ENCODE peak calls at places on chromosomes 4 and X, in nine cellular contexts. J is stomach, Z is testis, D is heart left ventricle, U is A549, P is adrenal gland, T is HepG2, L is body of pancreas, C is uterus. W is an unnamed sample. For H3K4me1, the result is how much of the 10 kb centered on the place peaks cover.

GRCh38 chr4:81039351-81040174 is 9.1 kb downstream of the BMP3 start:
- DNase-seq in J (no peak), Z (no peak), D (no peak), U (no peak), P (no peak), T (no peak), L (no peak), C (no peak), W (no peak)

GRCh38 chrX:637660-638481 is 7.3 kb downstream of the SHOX start:
- DNase-seq in J (peak), Z (no peak), D (no peak), U (no peak), P (peak), T (no peak), L (no peak), C (no peak), W (no peak)

GRCh38 chrX:9258346-9259104 is 206.3 kb upstream of the TBL1X start:
- DNase-seq in J (no peak), Z (no peak), D (no peak), U (no peak), P (no peak), T (no peak), L (no peak), C (peak), W (no peak)

GRCh38 chr4:47031011-47031678 is at the start of gene GABRB1:
- DNase-seq in J (peak), Z (peak), D (peak), U (peak), P (peak), T (no peak), L (peak), C (peak), W (no peak)

GRCh38 chrX:73977542-73978169 is 326.3 kb upstream of the ZCCHC13 start:
- DNase-seq in J (no peak), Z (no peak), D (no peak), U (no peak), P (no peak), T (no peak), L (no peak), C (no peak), W (no peak)

GRCh38 chrX:149221246-149221645 is 283.9 kb downstream of the IDS start:
- DNase-seq in J (no peak), Z (no peak), D (no peak), U (no peak), P (no peak), T (no peak), L (no peak), C (no peak), W (no peak)

GRCh38 chr4:57059890-57060716 is 50.1 kb downstream of the IGFBP7 start:
- DNase-seq in J (no peak), Z (no peak), D (no peak), U (no peak), P (no peak), T (no peak), L (no peak), C (no peak), W (no peak)

GRCh38 chr4:38177792-38178665 is 217.8 kb downstream of the PTTG2 start:
- DNase-seq in J (peak), Z (peak), D (peak), U (no peak), P (no peak), T (no peak), L (peak), C (peak), W (peak)

GRCh38 chr4:73770917-73771316 is 30.5 kb downstream of the CXCL8 start:
- DNase-seq in J (peak), Z (no peak), D (no peak), U (no peak), P (no peak), T (no peak), L (peak), C (no peak), W (no peak)

GRCh38 chrX:16785247-16786138 is 773 bp upstream of the TXLNG start:
- DNase-seq in J (peak), Z (peak), D (peak), U (no peak), P (peak), T (no peak), L (peak), C (peak), W (peak)

GRCh38 chr4:99461623-99462401 is 26.7 kb upstream of the ADH7 start:
- DNase-seq in J (no peak), Z (no peak), D (no peak), U (no peak), P (no peak), T (no peak), L (no peak), C (no peak), W (no peak)

GRCh38 chr4:66556651-66557278 is 886.5 kb upstream of the EPHA5 start:
- DNase-seq in J (no peak), Z (no peak), D (no peak), U (peak), P (no peak), T (no peak), L (no peak), C (no peak), W (no peak)

GRCh38 chrX:23838953-23839352 is 56.0 kb downstream of the SAT1 start:
- DNase-seq in J (no peak), Z (no peak), D (no peak), U (no peak), P (no peak), T (no peak), L (no peak), C (no peak), W (no peak)

GRCh38 chr4:2036866-2037265 is 22.3 kb upstream of the NAT8L start:
- DNase-seq in J (no peak), Z (no peak), D (no peak), U (no peak), P (no peak), T (no peak), L (no peak), C (no peak), W (no peak)

GRCh38 chrX:21412029-21412428 is 37.8 kb downstream of the CNKSR2 start:
- DNase-seq in J (no peak), Z (no peak), D (no peak), U (peak), P (no peak), T (no peak), L (no peak), C (no peak), W (no peak)

GRCh38 chr4:145679520-145679919 is 426 bp upstream of the C4orf51 start:
- DNase-seq in J (peak), Z (no peak), D (peak), U (peak), P (peak), T (peak), L (peak), C (no peak), W (no peak)

GRCh38 chr4:41212221-41213203 is 1.8 kb downstream of the APBB2 start:
- DNase-seq in J (peak), Z (peak), D (peak), U (peak), P (peak), T (peak), L (peak), C (peak), W (no peak)

GRCh38 chrX:11929476-11929875 is 171.4 kb downstream of the MSL3 start:
- DNase-seq in J (no peak), Z (no peak), D (no peak), U (no peak), P (no peak), T (no peak), L (no peak), C (no peak), W (no peak)

GRCh38 chr4:113328514-113328913 is 279.1 kb downstream of the ANK2 start:
- DNase-seq in J (no peak), Z (peak), D (no peak), U (peak), P (no peak), T (peak), L (peak), C (peak), W (no peak)

GRCh38 chr4:116501954-116502353 is 583.4 kb downstream of the TRAM1L1 start:
- DNase-seq in J (no peak), Z (no peak), D (no peak), U (no peak), P (no peak), T (no peak), L (no peak), C (no peak), W (no peak)

GRCh38 chr4:85677286-85677685 is 202.3 kb downstream of the ARHGAP24 start:
- DNase-seq in J (no peak), Z (no peak), D (no peak), U (no peak), P (no peak), T (no peak), L (no peak), C (no peak), W (no peak)

GRCh38 chr4:105741548-105741947 is 33.0 kb downstream of the GSTCD start:
- DNase-seq in J (no peak), Z (no peak), D (no peak), U (no peak), P (no peak), T (no peak), L (no peak), C (no peak), W (no peak)

GRCh38 chr4:183444953-183445543 is 612 bp downstream of the CDKN2AIP start:
- DNase-seq in J (peak), Z (peak), D (peak), U (no peak), P (peak), T (no peak), L (peak), C (no peak), W (peak)

GRCh38 chr4:108116423-108117168 is 52.1 kb downstream of the LEF1 start:
- DNase-seq in J (no peak), Z (no peak), D (no peak), U (no peak), P (no peak), T (no peak), L (no peak), C (no peak), W (no peak)

GRCh38 chrX:11867610-11868345 is 109.7 kb downstream of the MSL3 start:
- DNase-seq in J (no peak), Z (no peak), D (no peak), U (no peak), P (no peak), T (no peak), L (no peak), C (no peak), W (no peak)

GRCh38 chr4:144584428-144584827 is 61.5 kb upstream of the HHIP start:
- DNase-seq in J (no peak), Z (no peak), D (no peak), U (no peak), P (no peak), T (no peak), L (no peak), C (no peak), W (no peak)
- TF ChIP-seq CTCF in J (no peak), Z (no peak), D (no peak), U (no peak), P (no peak), T (no peak), L (no peak), C (no peak), W (no peak)

GRCh38 chrX:40580537-40581332 is at the start of gene ATP6AP2:
- DNase-seq in J (peak), Z (peak), D (peak), U (peak), P (peak), T (peak), L (peak), C (peak), W (peak)
- TF ChIP-seq POLR2A in J (peak), Z (no peak), D (peak), U (peak), P (peak), T (peak), L (peak), C (peak), W (peak)

GRCh38 chrX:102018208-102018607 is 86.4 kb upstream of the ZMAT1 start:
- DNase-seq in J (no peak), Z (no peak), D (no peak), U (no peak), P (no peak), T (no peak), L (no peak), C (no peak), W (peak)
- H3K4me1 ChIP-seq in J (under half), Z (under half), D (under half), U (under half), P (under half), T (under half), L (under half), C (under half), W (under half)

DNA sequence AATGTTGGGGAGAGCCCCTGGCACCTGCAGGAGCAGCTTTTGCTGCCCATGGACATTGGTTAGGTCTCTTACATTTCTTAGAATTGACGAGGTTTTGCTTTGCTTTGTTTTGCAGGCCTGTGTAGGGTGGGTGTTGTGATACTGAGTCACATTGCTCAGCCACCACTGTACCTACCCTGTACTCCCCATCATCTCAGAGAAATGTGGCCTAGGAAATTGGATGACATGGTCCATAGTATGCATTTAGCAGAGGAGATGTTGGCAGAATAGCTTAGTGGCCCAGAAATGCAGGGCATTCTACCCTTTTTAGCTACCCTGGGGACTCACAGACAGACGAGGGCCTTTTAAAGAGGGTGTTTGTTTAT is 43.7 kb downstream of the IL21 start:
- DNase-seq in J (no peak), Z (no peak), D (no peak), U (no peak), P (no peak), T (no peak), L (no peak), C (no peak), W (no peak)
- TF ChIP-seq CTCF in J (no peak), Z (no peak), D (no peak), U (no peak), P (no peak), T (no peak), L (no peak), C (no peak), W (no peak)

GRCh38 chr4:118773082-118773792 is 62.7 kb downstream of the SEC24D start:
- DNase-seq in J (no peak), Z (no peak), D (no peak), U (no peak), P (no peak), T (no peak), L (no peak), C (no peak), W (no peak)

GRCh38 chr4:118775405-118775804 is 60.5 kb downstream of the SEC24D start:
- DNase-seq in J (no peak), Z (no peak), D (no peak), U (no peak), P (no peak), T (no peak), L (no peak), C (no peak), W (no peak)

GRCh38 chr4:118776166-118776954 is 59.6 kb downstream of the SEC24D start:
- DNase-seq in J (no peak), Z (no peak), D (no peak), U (no peak), P (no peak), T (no peak), L (no peak), C (no peak), W (no peak)

GRCh38 chr4:118774321-118774720 is 61.6 kb downstream of the SEC24D start:
- DNase-seq in J (no peak), Z (no peak), D (no peak), U (no peak), P (no peak), T (no peak), L (no peak), C (no peak), W (no peak)

GRCh38 chr4:118774989-118775388 is 60.9 kb downstream of the SEC24D start:
- DNase-seq in J (no peak), Z (no peak), D (no peak), U (no peak), P (no peak), T (no peak), L (no peak), C (no peak), W (no peak)
- TF ChIP-seq POLR2A in J (no peak), Z (no peak), D (no peak), U (no peak), P (no peak), T (no peak), L (no peak), C (no peak), W (no peak)

GRCh38 chrX:7147431-7147977 is at the start of gene STS:
- DNase-seq in J (peak), Z (peak), D (peak), U (no peak), P (peak), T (no peak), L (peak), C (peak), W (peak)
- H3K4me1 ChIP-seq in J (under half), Z (under half), D (under half), U (under half), P (under half), T (under half), L (under half), C (under half), W (under half)

GRCh38 chr4:621296-622070 is 3.9 kb upstream of the PDE6B start:
- DNase-seq in J (no peak), Z (no peak), D (no peak), U (no peak), P (no peak), T (no peak), L (no peak), C (no peak), W (peak)
- TF ChIP-seq CTCF in J (no peak), Z (no peak), D (no peak), U (no peak), P (no peak), T (no peak), L (no peak), C (no peak), W (no peak)

DNA sequence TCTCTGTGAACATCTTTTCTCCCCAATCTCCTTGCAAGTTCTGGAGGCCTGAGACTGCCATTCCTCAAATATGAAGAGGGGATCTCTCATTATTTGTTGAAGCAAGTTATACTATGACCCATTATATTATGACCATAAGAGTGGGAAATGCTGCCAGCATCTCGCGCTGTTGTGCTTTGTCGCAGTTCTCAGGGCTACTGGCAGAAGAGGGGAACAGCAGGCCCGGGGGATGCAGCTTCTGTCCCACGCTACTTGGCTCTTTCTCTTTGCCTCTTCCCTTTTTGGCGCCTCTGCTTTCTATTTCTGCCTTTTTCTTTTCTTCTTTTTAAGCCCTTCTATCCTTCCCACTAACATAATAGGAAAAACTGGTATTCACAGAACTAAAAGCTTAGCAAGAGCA is 64.2 kb downstream of the GEMIN8 start:
- DNase-seq in J (no peak), Z (no peak), D (no peak), U (no peak), P (no peak), T (no peak), L (no peak), C (no peak), W (no peak)
- TF ChIP-seq POLR2A in J (no peak), Z (no peak), D (no peak), U (no peak), P (no peak), T (no peak), L (no peak), C (no peak), W (no peak)

GRCh38 chr4:101049549-101050001 is 297.8 kb downstream of the PPP3CA start:
- DNase-seq in J (no peak), Z (no peak), D (no peak), U (no peak), P (no peak), T (no peak), L (no peak), C (no peak), W (no peak)

GRCh38 chr4:101055392-101055791 is 291.9 kb downstream of the PPP3CA start:
- DNase-seq in J (no peak), Z (no peak), D (no peak), U (no peak), P (no peak), T (no peak), L (no peak), C (no peak), W (no peak)

GRCh38 chr4:101050088-101050835 is 297.1 kb downstream of the PPP3CA start:
- DNase-seq in J (no peak), Z (no peak), D (no peak), U (no peak), P (no peak), T (no peak), L (no peak), C (no peak), W (no peak)

DNA sequence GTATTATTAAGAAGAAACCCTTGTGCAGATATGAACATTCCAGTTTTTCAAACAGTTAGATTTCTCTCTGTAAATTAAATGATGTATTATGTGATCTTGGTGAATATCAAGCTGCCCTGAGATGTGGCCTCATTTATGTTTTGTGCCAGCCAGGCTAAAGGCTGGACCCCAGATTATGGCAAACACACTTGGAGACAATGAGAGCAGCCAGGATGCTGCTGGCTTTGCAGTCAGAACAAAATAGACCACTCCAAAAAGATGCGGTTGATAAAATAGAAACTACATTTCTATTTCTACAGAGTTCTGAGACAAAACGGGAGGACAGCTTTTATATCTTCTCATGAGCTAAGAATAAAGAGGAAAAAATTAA is 296.5 kb downstream of the PPP3CA start:
- DNase-seq in J (no peak), Z (peak), D (no peak), U (no peak), P (no peak), T (no peak), L (no peak), C (no peak), W (no peak)
- H3K4me1 ChIP-seq in J (under half), Z (under half), D (under half), U (under half), P (under half), T (under half), L (under half), C (under half), W (under half)

W was measured in spleen.